ENCODE peak calls at places on chromosomes 16 and 17, in seven cellular contexts. X is HepG2, C is transverse colon, P is adrenal gland, S is Peyer's patch, V is body of pancreas, A is A549. U is an unnamed sample.

GRCh38 chr17:82863941-82864720 is 24.3 kb upstream of the ZNF750 start:
- DNase-seq in X (no peak), C (peak; percentile 69), P (peak; percentile 57), S (peak; percentile 91), V (no peak), A (no peak), U (no peak)

GRCh38 chr17:80892019-80892855 is 99.4 kb upstream of the CHMP6 start:
- DNase-seq in X (no peak), C (peak; percentile 23), P (peak; percentile 95), S (peak; percentile 73), V (peak; percentile 68), A (peak; percentile 86), U (peak; percentile 42)

GRCh38 chr16:55146939-55147338 is 177.1 kb upstream of the IRX6 start:
- DNase-seq in X (no peak), C (no peak), P (no peak), S (no peak), V (no peak), A (no peak), U (no peak)

GRCh38 chr17:48547839-48548686 is 3.2 kb upstream of the HOXB2 start:
- DNase-seq in X (no peak), C (no peak), P (peak; percentile 79), S (peak; percentile 71), V (no peak), A (no peak), U (no peak)

GRCh38 chr17:39651908-39652634 is 13.1 kb upstream of the TCAP start:
- DNase-seq in X (no peak), C (peak; percentile 57), P (no peak), S (no peak), V (no peak), A (no peak), U (no peak)

GRCh38 chr17:22511431-22511830 is 819.1 kb downstream of the KCNJ18 start:
- DNase-seq in X (no peak), C (no peak), P (no peak), S (no peak), V (no peak), A (no peak), U (no peak)

GRCh38 chr17:44004761-44005526 is 522 bp downstream of the NAGS start:
- DNase-seq in X (no peak), C (peak; percentile 49), P (no peak), S (peak; percentile 85), V (no peak), A (no peak), U (no peak)

GRCh38 chr16:1127971-1128715 is 24.8 kb upstream of the CACNA1H start:
- DNase-seq in X (no peak), C (no peak), P (no peak), S (no peak), V (no peak), A (no peak), U (no peak)

GRCh38 chr17:78997881-78998280 is 11.7 kb downstream of the CANT1 start:
- DNase-seq in X (no peak), C (no peak), P (no peak), S (peak; percentile 41), V (no peak), A (no peak), U (no peak)

GRCh38 chr16:80298676-80299075 is 242.1 kb upstream of the DYNLRB2 start:
- DNase-seq in X (no peak), C (no peak), P (no peak), S (no peak), V (no peak), A (no peak), U (no peak)

GRCh38 chr17:12485361-12485911 is 180.3 kb upstream of the MYOCD start:
- DNase-seq in X (no peak), C (no peak), P (no peak), S (no peak), V (no peak), A (no peak), U (no peak)

GRCh38 chr17:63138713-63139112 is 172.7 kb downstream of the TANC2 start:
- DNase-seq in X (no peak), C (no peak), P (no peak), S (no peak), V (no peak), A (no peak), U (no peak)

GRCh38 chr17:64572682-64573154 is 65.9 kb downstream of the CEP95 start:
- DNase-seq in X (peak; percentile 5), C (no peak), P (no peak), S (no peak), V (no peak), A (peak; percentile 7), U (no peak)

GRCh38 chr17:50871898-50872297 is 5.7 kb upstream of the TOB1 start:
- DNase-seq in X (no peak), C (no peak), P (no peak), S (no peak), V (peak; percentile 63), A (no peak), U (no peak)

GRCh38 chr16:51556694-51557327 is 405.7 kb upstream of the SALL1 start:
- DNase-seq in X (no peak), C (peak; percentile 23), P (no peak), S (no peak), V (peak; percentile 10), A (peak; percentile 92), U (no peak)

GRCh38 chr17:43545383-43545632 is 832 bp downstream of the ETV4 start:
- DNase-seq in X (no peak), C (peak; percentile 45), P (no peak), S (peak; percentile 53), V (no peak), A (no peak), U (no peak)

GRCh38 chr16:69397821-69398521 is 12.2 kb upstream of the TERF2 start:
- DNase-seq in X (peak; percentile 87), C (no peak), P (peak; percentile 80), S (no peak), V (peak; percentile 75), A (peak; percentile 93), U (peak; percentile 67)

GRCh38 chr17:82632461-82632860 is 15.8 kb downstream of the WDR45B start:
- DNase-seq in X (no peak), C (no peak), P (peak; percentile 90), S (no peak), V (no peak), A (no peak), U (no peak)

GRCh38 chr16:23304620-23305019 is 2.5 kb downstream of the SCNN1B start:
- DNase-seq in X (no peak), C (no peak), P (no peak), S (no peak), V (no peak), A (no peak), U (no peak)
- H3K4me1 ChIP-seq in X (no peaks in the 10 kb centered on the region), C (peaks cover 10% of the 10 kb centered on the region), P (no peaks in the 10 kb centered on the region), S (no peaks in the 10 kb centered on the region), V (peaks cover 9% of the 10 kb centered on the region), A (peaks cover 5% of the 10 kb centered on the region), U (peaks cover 3% of the 10 kb centered on the region)

GRCh38 chr17:16584273-16584995 is 15.4 kb upstream of the ZNF287 start:
- DNase-seq in X (peak; percentile 80), C (peak; percentile 94), P (peak; percentile 95), S (peak; percentile 96), V (peak; percentile 95), A (peak; percentile 92), U (peak; percentile 96)
- H3K27ac ChIP-seq in X (no peak overlapping the region), C (no peak overlapping the region), P (no peak overlapping the region), S (no peak overlapping the region), V (peak overlapping the region; percentile 1), A (peak overlapping the region; percentile 57), U (peak overlapping the region; percentile 51)

GRCh38 chr17:29567362-29568330 is 809 bp upstream of the ABHD15 start:
- DNase-seq in X (peak; percentile 47), C (peak; percentile 80), P (peak; percentile 65), S (peak; percentile 93), V (peak; percentile 71), A (peak; percentile 85), U (peak; percentile 50)

GRCh38 chr17:29568331-29569244 is at the start of gene TP53I13:
- DNase-seq in X (peak; percentile 51), C (peak; percentile 94), P (peak; percentile 85), S (peak; percentile 98), V (peak; percentile 93), A (peak; percentile 90), U (peak; percentile 94)

GRCh38 chr17:29565643-29566472 is 979 bp downstream of the ABHD15 start:
- DNase-seq in X (peak; percentile 25), C (peak; percentile 71), P (no peak), S (peak; percentile 84), V (peak; percentile 61), A (peak; percentile 79), U (peak; percentile 26)

GRCh38 chr17:29569245-29569950 is 897 bp downstream of the TP53I13 start:
- DNase-seq in X (no peak), C (no peak), P (no peak), S (peak; percentile 43), V (no peak), A (no peak), U (no peak)

DNA sequence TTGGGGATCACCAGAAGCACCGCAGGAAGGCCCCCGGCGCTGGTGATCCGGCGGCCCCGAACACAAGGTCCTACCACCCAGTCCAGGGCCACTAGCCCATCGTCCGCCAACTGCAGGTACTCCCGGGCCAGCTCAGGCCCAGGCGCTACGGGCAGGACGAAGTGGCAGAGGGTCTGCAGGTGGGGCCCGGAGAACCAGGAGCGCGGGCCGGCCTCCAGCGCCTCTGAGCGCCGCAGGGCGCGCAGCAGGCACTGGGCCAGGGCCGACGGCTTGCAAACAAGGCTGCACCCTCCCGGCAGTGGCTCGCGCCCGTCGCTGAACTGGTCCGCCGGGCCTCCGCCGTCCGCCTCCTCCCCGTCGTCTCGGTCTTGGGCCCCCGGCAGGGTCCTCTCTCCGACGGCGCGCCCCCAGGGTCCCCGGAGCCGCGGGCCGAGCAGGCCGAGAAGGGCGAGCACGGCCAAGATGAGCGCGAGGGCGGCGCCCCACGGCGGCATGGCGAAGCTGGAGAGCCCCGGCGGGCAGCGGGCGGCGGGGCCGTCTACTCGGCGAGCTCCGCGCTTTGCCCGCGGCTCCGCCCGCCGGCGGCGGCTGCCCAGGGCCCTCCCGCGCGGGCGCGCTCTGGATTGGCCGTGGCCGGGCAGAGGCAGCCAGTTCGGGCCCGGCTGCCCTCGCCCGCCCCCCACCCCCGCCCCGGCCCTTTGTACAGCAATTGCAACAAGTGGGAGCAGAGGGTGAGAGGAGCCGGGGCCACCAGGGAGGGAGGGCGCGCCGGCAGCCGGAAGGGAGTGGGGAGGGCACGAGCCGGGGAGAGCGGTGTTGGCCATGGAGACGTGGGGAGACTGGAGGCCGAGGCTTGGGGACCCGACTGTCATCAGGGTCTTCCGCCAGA is at the start of gene ABHD15:
- DNase-seq in X (peak; percentile 35), C (peak; percentile 84), P (peak; percentile 72), S (peak; percentile 90), V (peak; percentile 82), A (peak; percentile 75), U (peak; percentile 56)
- TF ChIP-seq POLR2A in X (no peak), C (peak; percentile 85), P (peak; percentile 36), S (peak; percentile 80), V (peak; percentile 70), A (peak; percentile 59), U (no peak)

GRCh38 chr16:57750796-57751538 is 15.4 kb downstream of the KATNB1 start:
- DNase-seq in X (no peak), C (no peak), P (no peak), S (no peak), V (no peak), A (no peak), U (no peak)

GRCh38 chr16:57749872-57750452 is 14.4 kb downstream of the KATNB1 start:
- DNase-seq in X (no peak), C (no peak), P (no peak), S (no peak), V (no peak), A (no peak), U (no peak)

GRCh38 chr16:57752203-57752580 is 16.6 kb downstream of the KATNB1 start:
- DNase-seq in X (no peak), C (no peak), P (no peak), S (no peak), V (no peak), A (no peak), U (no peak)

GRCh38 chr16:57752581-57753447 is 17.2 kb downstream of the KATNB1 start:
- DNase-seq in X (no peak), C (no peak), P (no peak), S (no peak), V (no peak), A (no peak), U (no peak)

GRCh38 chr16:57751539-57752202 is 16.1 kb downstream of the KATNB1 start:
- DNase-seq in X (no peak), C (no peak), P (no peak), S (no peak), V (no peak), A (no peak), U (no peak)
- H3K4me1 ChIP-seq in X (no peaks in the 10 kb centered on the region), C (no peaks in the 10 kb centered on the region), P (no peaks in the 10 kb centered on the region), S (no peaks in the 10 kb centered on the region), V (no peaks in the 10 kb centered on the region), A (peaks cover 23% of the 10 kb centered on the region), U (no peaks in the 10 kb centered on the region)